ENCODE peak calls at places on chromosomes 12 and 14, in five cellular contexts. One of them, this sample, is unnamed.
A peak's percentile ranks its signal among the peaks of the same experiment; 100 is the strongest.

GRCh38 chr12:8078400-8078799 is 3.7 kb upstream of the NECAP1 start:
- DNase-seq in GM23248: peak; percentile 69
- DNase-seq in fibroblast of lung: peak; percentile 87
- DNase-seq in GM12878: no peak
- DNase-seq in IMR-90: peak; percentile 87
- DNase-seq in this sample: no peak

GRCh38 chr12:49147384-49147783 is 16.2 kb upstream of the TUBA1B start:
- DNase-seq in GM23248: no peak
- DNase-seq in fibroblast of lung: no peak
- DNase-seq in GM12878: no peak
- DNase-seq in IMR-90: no peak
- DNase-seq in this sample: no peak

GRCh38 chr12:11508699-11509098 is 113.3 kb upstream of the PRB2 start:
- DNase-seq in GM23248: peak; percentile 73
- DNase-seq in fibroblast of lung: no peak
- DNase-seq in GM12878: no peak
- DNase-seq in IMR-90: peak; percentile 45
- DNase-seq in this sample: no peak

GRCh38 chr12:107557026-107557425 is 128.6 kb upstream of the PWP1 start:
- DNase-seq in GM23248: no peak
- DNase-seq in fibroblast of lung: no peak
- DNase-seq in GM12878: no peak
- DNase-seq in IMR-90: no peak
- DNase-seq in this sample: no peak

GRCh38 chr12:48986720-48987291 is 8.7 kb downstream of the WNT1 start:
- DNase-seq in GM23248: no peak
- DNase-seq in fibroblast of lung: no peak
- DNase-seq in GM12878: no peak
- DNase-seq in IMR-90: no peak
- DNase-seq in this sample: no peak

GRCh38 chr14:55129086-55129427 is at the start of gene LGALS3:
- DNase-seq in GM23248: peak; percentile 88
- DNase-seq in fibroblast of lung: peak; percentile 56
- DNase-seq in GM12878: no peak
- DNase-seq in IMR-90: peak; percentile 51
- DNase-seq in this sample: peak; percentile 88

GRCh38 chr12:75905975-75906374 is 125.6 kb downstream of the PHLDA1 start:
- DNase-seq in GM23248: no peak
- DNase-seq in fibroblast of lung: no peak
- DNase-seq in GM12878: no peak
- DNase-seq in IMR-90: no peak
- DNase-seq in this sample: no peak

GRCh38 chr12:13223176-13223806 is 26.8 kb downstream of the EMP1 start:
- DNase-seq in GM23248: peak; percentile 88
- DNase-seq in fibroblast of lung: peak; percentile 85
- DNase-seq in GM12878: no peak
- DNase-seq in IMR-90: peak; percentile 93
- DNase-seq in this sample: no peak

GRCh38 chr14:92680781-92681650 is 67.4 kb downstream of the LGMN start:
- DNase-seq in GM23248: peak; percentile 83
- DNase-seq in fibroblast of lung: peak; percentile 76
- DNase-seq in GM12878: no peak
- DNase-seq in IMR-90: peak; percentile 71
- DNase-seq in this sample: peak; percentile 83

GRCh38 chr14:105863296-105864108 is 337.1 kb downstream of the TMEM121 start:
- DNase-seq in GM23248: no peak
- DNase-seq in fibroblast of lung: no peak
- DNase-seq in GM12878: no peak
- DNase-seq in IMR-90: no peak
- DNase-seq in this sample: no peak

GRCh38 chr12:109582636-109583035 is 9.0 kb downstream of the MVK start:
- DNase-seq in GM23248: no peak
- DNase-seq in fibroblast of lung: no peak
- DNase-seq in GM12878: no peak
- DNase-seq in IMR-90: no peak
- DNase-seq in this sample: no peak

GRCh38 chr14:100317897-100318808 is 5.0 kb upstream of the SLC25A47 start:
- DNase-seq in GM23248: peak; percentile 88
- DNase-seq in fibroblast of lung: peak; percentile 46
- DNase-seq in GM12878: no peak
- DNase-seq in IMR-90: peak; percentile 26
- DNase-seq in this sample: peak; percentile 72

GRCh38 chr12:22658214-22658613 is 33.2 kb downstream of the ETNK1 start:
- DNase-seq in GM23248: peak; percentile 77
- DNase-seq in fibroblast of lung: peak; percentile 51
- DNase-seq in GM12878: no peak
- DNase-seq in IMR-90: peak; percentile 92
- DNase-seq in this sample: no peak

GRCh38 chr12:93879476-93880376 is 202.6 kb downstream of the CRADD start:
- DNase-seq in GM23248: peak; percentile 78
- DNase-seq in fibroblast of lung: peak; percentile 55
- DNase-seq in GM12878: no peak
- DNase-seq in IMR-90: peak; percentile 92
- DNase-seq in this sample: peak; percentile 15

GRCh38 chr14:99838555-99839193 is 45.5 kb downstream of the EML1 start:
- DNase-seq in GM23248: no peak
- DNase-seq in fibroblast of lung: peak; percentile 13
- DNase-seq in GM12878: no peak
- DNase-seq in IMR-90: peak; percentile 59
- DNase-seq in this sample: no peak

GRCh38 chr14:93114068-93114710 is 1.5 kb downstream of the ITPK1 start:
- DNase-seq in GM23248: peak; percentile 32
- DNase-seq in fibroblast of lung: no peak
- DNase-seq in GM12878: no peak
- DNase-seq in IMR-90: no peak
- DNase-seq in this sample: peak; percentile 33

GRCh38 chr12:120961604-120962486 is 16.5 kb upstream of the HNF1A start:
- DNase-seq in GM23248: no peak
- DNase-seq in fibroblast of lung: no peak
- DNase-seq in GM12878: no peak
- DNase-seq in IMR-90: no peak
- DNase-seq in this sample: peak; percentile 95

GRCh38 chr12:41983394-41983793 is 161.3 kb downstream of the GXYLT1 start:
- DNase-seq in GM23248: no peak
- DNase-seq in fibroblast of lung: no peak
- DNase-seq in GM12878: no peak
- DNase-seq in IMR-90: no peak
- DNase-seq in this sample: no peak
- H3K9ac ChIP-seq in GM23248: no peak overlapping the region
- H3K9ac ChIP-seq in fibroblast of lung: no peak overlapping the region
- H3K9ac ChIP-seq in GM12878: no peak overlapping the region
- H3K9ac ChIP-seq in IMR-90: no peak overlapping the region
- H3K9ac ChIP-seq in this sample: no peak overlapping the region

GRCh38 chr12:113093409-113094101 is 37.0 kb downstream of the DTX1 start:
- DNase-seq in GM23248: no peak
- DNase-seq in fibroblast of lung: no peak
- DNase-seq in GM12878: no peak
- DNase-seq in IMR-90: no peak
- DNase-seq in this sample: no peak
- H3K9ac ChIP-seq in GM23248: no peak overlapping the region
- H3K9ac ChIP-seq in fibroblast of lung: no peak overlapping the region
- H3K9ac ChIP-seq in GM12878: no peak overlapping the region
- H3K9ac ChIP-seq in IMR-90: no peak overlapping the region
- H3K9ac ChIP-seq in this sample: no peak overlapping the region

GRCh38 chr12:104294845-104295674 is 8.5 kb upstream of the EID3 start:
- DNase-seq in GM23248: no peak
- DNase-seq in fibroblast of lung: no peak
- DNase-seq in GM12878: no peak
- DNase-seq in IMR-90: no peak
- DNase-seq in this sample: no peak
- H3K9ac ChIP-seq in GM23248: peak overlapping the region; percentile 21
- H3K9ac ChIP-seq in fibroblast of lung: no peak overlapping the region
- H3K9ac ChIP-seq in GM12878: no peak overlapping the region
- H3K9ac ChIP-seq in IMR-90: peak overlapping the region; percentile 23
- H3K9ac ChIP-seq in this sample: no peak overlapping the region

GRCh38 chr14:32076278-32077080 is 625 bp upstream of the ARHGAP5 start:
- DNase-seq in GM23248: peak; percentile 98
- DNase-seq in fibroblast of lung: peak; percentile 96
- DNase-seq in GM12878: peak; percentile 28
- DNase-seq in IMR-90: peak; percentile 95
- DNase-seq in this sample: peak; percentile 97

GRCh38 chr14:32078030-32078793 is 1.1 kb downstream of the ARHGAP5 start:
- DNase-seq in GM23248: peak; percentile 60
- DNase-seq in fibroblast of lung: peak; percentile 55
- DNase-seq in GM12878: no peak
- DNase-seq in IMR-90: peak; percentile 24
- DNase-seq in this sample: peak; percentile 45

GRCh38 chr14:32077081-32078029 is at the start of gene ARHGAP5:
- DNase-seq in GM23248: peak; percentile 71
- DNase-seq in fibroblast of lung: peak; percentile 37
- DNase-seq in GM12878: no peak
- DNase-seq in IMR-90: peak; percentile 14
- DNase-seq in this sample: peak; percentile 56

GRCh38 chr14:32080001-32080510 is 3.0 kb downstream of the ARHGAP5 start:
- DNase-seq in GM23248: no peak
- DNase-seq in fibroblast of lung: no peak
- DNase-seq in GM12878: no peak
- DNase-seq in IMR-90: no peak
- DNase-seq in this sample: no peak

DNA sequence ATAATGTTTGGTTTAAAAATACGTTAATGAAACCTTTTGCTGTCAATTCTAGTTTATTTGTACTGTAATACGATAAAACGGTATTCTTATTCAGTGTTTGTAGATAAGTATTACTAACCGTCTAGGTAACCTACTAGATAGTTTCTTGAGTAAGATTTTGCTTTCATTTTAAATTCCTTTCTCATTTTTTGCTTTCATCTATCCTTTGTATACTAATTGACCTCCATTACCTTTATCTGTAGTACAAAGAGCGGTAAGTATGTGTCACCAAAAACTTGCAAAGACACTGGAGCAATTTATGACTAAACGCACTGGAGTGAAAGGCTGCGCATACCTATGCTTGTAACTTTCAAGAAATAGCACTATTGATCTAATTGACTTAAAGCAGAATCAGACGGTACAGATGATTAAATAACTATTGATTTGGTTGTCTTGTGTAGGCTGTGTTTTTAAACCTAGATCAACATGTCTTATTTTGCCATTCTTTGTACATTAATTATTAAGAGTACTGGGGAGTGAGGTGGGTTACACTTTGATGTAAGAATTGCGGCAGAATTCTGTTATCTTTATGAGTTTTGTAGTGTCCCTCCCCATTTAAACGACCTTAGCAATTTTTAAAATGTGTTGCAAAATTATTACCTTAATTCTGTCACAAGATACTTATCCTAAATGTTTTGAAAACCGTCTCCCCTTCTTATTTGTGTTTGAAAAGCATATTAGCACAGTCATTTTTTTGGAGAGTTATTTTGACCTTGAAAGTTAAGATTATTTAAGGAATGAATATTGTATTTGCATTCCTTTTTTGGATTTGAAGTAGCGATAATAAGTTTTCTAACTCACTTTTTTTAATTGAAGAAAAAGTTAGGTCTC is 1.9 kb downstream of the ARHGAP5 start:
- DNase-seq in GM23248: peak; percentile 36
- DNase-seq in fibroblast of lung: peak; percentile 22
- DNase-seq in GM12878: no peak
- DNase-seq in IMR-90: peak; percentile 31
- DNase-seq in this sample: no peak
- H3K9ac ChIP-seq in GM23248: peak overlapping the region; percentile 90
- H3K9ac ChIP-seq in fibroblast of lung: no peak overlapping the region
- H3K9ac ChIP-seq in GM12878: no peak overlapping the region
- H3K9ac ChIP-seq in IMR-90: peak overlapping the region; percentile 87
- H3K9ac ChIP-seq in this sample: peak overlapping the region; percentile 95

DNA sequence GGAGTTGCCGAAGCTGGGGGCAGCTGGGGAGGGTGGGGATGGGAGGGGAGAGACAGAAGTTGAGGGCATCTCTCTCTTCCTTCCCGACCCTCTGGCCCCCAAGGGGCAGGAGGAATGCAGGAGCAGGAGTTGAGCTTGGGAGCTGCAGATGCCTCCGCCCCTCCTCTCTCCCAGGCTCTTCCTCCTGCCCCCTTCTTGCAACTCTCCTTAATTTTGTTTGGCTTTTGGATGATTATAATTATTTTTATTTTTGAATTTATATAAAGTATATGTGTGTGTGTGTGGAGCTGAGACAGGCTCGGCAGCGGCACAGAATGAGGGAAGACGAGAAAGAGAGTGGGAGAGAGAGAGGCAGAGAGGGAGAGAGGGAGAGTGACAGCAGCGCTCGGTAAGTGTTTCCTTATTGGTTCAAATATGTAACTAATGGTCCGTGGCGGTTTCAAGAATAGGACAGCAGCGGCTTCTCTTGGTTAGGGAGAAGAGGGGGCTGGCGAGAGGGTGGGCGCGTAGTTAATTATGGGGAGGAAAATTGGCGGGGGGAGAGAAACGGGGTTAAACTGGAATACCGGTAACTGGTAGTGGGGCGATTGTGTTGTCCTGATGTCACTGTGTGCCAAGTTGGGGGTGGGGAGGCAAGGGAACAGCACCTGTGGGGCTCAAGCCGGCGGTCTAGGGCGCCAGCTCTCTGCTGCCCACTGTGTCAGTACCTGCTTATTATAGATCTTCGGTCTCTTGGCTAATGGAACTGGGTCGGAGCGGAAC is 8.4 kb downstream of the HOXC8 start:
- DNase-seq in GM23248: peak; percentile 71
- DNase-seq in fibroblast of lung: no peak
- DNase-seq in GM12878: no peak
- DNase-seq in IMR-90: no peak
- DNase-seq in this sample: no peak
- H3K9ac ChIP-seq in GM23248: peak overlapping the region; percentile 97
- H3K9ac ChIP-seq in fibroblast of lung: no peak overlapping the region
- H3K9ac ChIP-seq in GM12878: peak overlapping the region; percentile 93
- H3K9ac ChIP-seq in IMR-90: no peak overlapping the region
- H3K9ac ChIP-seq in this sample: peak overlapping the region; percentile 40

GRCh38 chr12:4266990-4267389 is 6.6 kb upstream of the CCND2 start:
- DNase-seq in GM23248: no peak
- DNase-seq in fibroblast of lung: no peak
- DNase-seq in GM12878: no peak
- DNase-seq in IMR-90: no peak
- DNase-seq in this sample: no peak
- H3K9ac ChIP-seq in GM23248: no peak overlapping the region
- H3K9ac ChIP-seq in fibroblast of lung: no peak overlapping the region
- H3K9ac ChIP-seq in GM12878: no peak overlapping the region
- H3K9ac ChIP-seq in IMR-90: no peak overlapping the region
- H3K9ac ChIP-seq in this sample: no peak overlapping the region